ENCODE peak calls at places on chromosomes 12 and 14, in four cellular contexts. F is fibroblast of lung, O is colonic mucosa, K is right atrium auricular region. R is an unnamed sample.

GRCh38 chr12:9347328-9348127 is 139.3 kb upstream of the PZP start:
- DNase-seq in K (no peak), O (no peak), F (peak; percentile 71), R (peak; percentile 98)

GRCh38 chr14:66724996-66725395 is 217.0 kb downstream of the GPHN start:
- DNase-seq in K (no peak), F (no peak), O (no peak), R (no peak)

GRCh38 chr12:62259993-62260732 is at the start of gene USP15:
- DNase-seq in K (peak; percentile 94), F (peak; percentile 98), O (peak; percentile 95), R (peak; percentile 78)

GRCh38 chr12:54984602-54985376 is at the start of gene TESPA1:
- DNase-seq in F (no peak), O (peak; percentile 59), K (peak; percentile 60), R (no peak)

GRCh38 chr14:64729386-64730060 is 25.3 kb downstream of the PLEKHG3 start:
- DNase-seq in K (no peak), O (no peak), F (no peak), R (no peak)

GRCh38 chr14:74368026-74368425 is 19.8 kb downstream of the VRTN start:
- DNase-seq in O (no peak), F (no peak), K (no peak), R (no peak)

GRCh38 chr14:50340945-50341344 is 28.8 kb downstream of the DMAC2L start:
- DNase-seq in F (no peak), K (no peak), O (no peak), R (no peak)

GRCh38 chr12:116954700-116955381 is 44.1 kb downstream of the FBXW8 start:
- DNase-seq in K (no peak), F (peak; percentile 26), O (no peak), R (no peak)

GRCh38 chr12:3885179-3886094 is 12.2 kb upstream of the PARP11 start:
- DNase-seq in F (peak; percentile 77), K (no peak), O (peak; percentile 29), R (peak; percentile 33)

GRCh38 chr14:106276326-106277267 is 750.2 kb downstream of the TMEM121 start:
- DNase-seq in O (no peak), F (no peak), K (no peak), R (no peak)

GRCh38 chr12:114697741-114698565 is 14.0 kb upstream of the TBX3 start:
- DNase-seq in O (no peak), K (no peak), F (peak; percentile 68), R (no peak)

GRCh38 chr14:23301288-23301968 is 1.2 kb downstream of the PPP1R3E start:
- DNase-seq in F (peak; percentile 98), O (peak; percentile 96), K (peak; percentile 98), R (peak; percentile 92)

GRCh38 chr12:5295151-5295550 is 136.8 kb upstream of the NTF3 start:
- DNase-seq in K (no peak), F (no peak), O (no peak), R (peak; percentile 61)

GRCh38 chr14:79412822-79413221 is 798.5 kb downstream of the DIO2 start:
- DNase-seq in O (no peak), F (no peak), K (no peak), R (no peak)

GRCh38 chr14:104694475-104694950 is 5.1 kb downstream of the INF2 start:
- DNase-seq in O (no peak), F (no peak), K (no peak), R (no peak)

GRCh38 chr12:88553941-88554658 is 26.2 kb downstream of the KITLG start:
- DNase-seq in F (peak; percentile 90), K (no peak), O (no peak), R (peak; percentile 73)

GRCh38 chr12:41923351-41923750 is 221.3 kb downstream of the GXYLT1 start:
- DNase-seq in O (no peak), K (no peak), F (no peak), R (no peak)

GRCh38 chr12:68440068-68440581 is 108.0 kb upstream of the MDM1 start:
- DNase-seq in K (no peak), F (peak; percentile 24), O (no peak), R (peak; percentile 76)

GRCh38 chr12:67070307-67070600 is 198.9 kb upstream of the CAND1 start:
- DNase-seq in K (no peak), O (no peak), F (no peak), R (no peak)
- H3K4me3 ChIP-seq in K (no peak overlapping the region), O (no peak overlapping the region), F (no peak overlapping the region), R (peak overlapping the region; percentile 58)

GRCh38 chr12:121992059-121992879 is 29.4 kb upstream of the BCL7A start:
- DNase-seq in O (no peak), F (peak; percentile 95), K (no peak), R (peak; percentile 100)

GRCh38 chr12:122001379-122002209 is 20.1 kb upstream of the BCL7A start:
- DNase-seq in F (no peak), O (no peak), K (no peak), R (peak; percentile 99)

GRCh38 chr12:121996945-121997612 is 24.6 kb upstream of the BCL7A start:
- DNase-seq in O (no peak), K (no peak), F (no peak), R (peak; percentile 68)

GRCh38 chr12:121990692-121991603 is 30.7 kb upstream of the BCL7A start:
- DNase-seq in O (no peak), K (no peak), F (peak; percentile 43), R (peak; percentile 19)

DNA sequence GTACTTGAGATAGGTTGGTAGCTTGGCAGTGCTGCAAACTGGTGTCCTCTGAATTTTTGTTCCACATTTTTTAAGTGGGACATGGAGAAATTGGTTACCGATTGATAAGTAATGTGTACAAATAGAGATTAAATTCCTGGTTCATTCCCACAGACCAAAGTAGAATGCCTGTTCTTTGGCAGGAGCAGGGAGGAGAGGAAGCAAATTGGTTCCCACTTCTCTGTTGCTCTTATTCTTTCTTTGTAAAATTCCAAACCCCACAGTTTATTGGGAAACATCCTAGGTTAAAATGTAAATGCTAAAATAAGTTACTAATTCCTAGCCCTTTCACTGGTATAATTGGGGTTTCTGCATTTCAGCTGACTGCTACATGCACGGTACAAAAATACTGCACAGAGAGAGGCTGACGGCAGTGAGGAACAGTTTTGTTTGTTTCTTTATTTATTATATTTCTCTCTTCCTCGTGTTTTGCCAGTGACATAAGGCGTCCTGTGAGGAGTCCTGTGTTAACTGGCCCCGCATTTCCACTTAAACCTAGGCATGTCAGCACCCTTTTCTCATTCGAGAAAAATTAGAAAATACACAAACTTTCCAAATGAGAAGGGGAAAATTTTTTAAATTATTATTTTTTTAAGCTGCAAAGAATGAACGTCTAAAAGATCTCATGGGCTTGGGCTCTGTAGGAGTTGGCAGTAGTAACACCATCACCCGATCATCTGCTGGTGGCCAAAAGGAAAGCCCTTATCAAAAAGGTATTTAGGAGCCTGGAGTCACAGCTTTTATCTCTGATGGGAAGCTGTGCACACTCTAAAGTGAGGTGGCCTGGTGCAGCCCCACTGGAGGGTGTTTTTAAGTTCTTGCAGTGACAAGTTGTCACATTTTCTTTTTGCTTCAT is 25.4 kb upstream of the BCL7A start:
- DNase-seq in K (no peak), F (no peak), O (no peak), R (peak; percentile 21)
- H3K36me3 ChIP-seq in K (no peaks in the 10 kb centered on the region), F (no peaks in the 10 kb centered on the region), O (no peaks in the 10 kb centered on the region), R (peaks cover 1% of the 10 kb centered on the region)

DNA sequence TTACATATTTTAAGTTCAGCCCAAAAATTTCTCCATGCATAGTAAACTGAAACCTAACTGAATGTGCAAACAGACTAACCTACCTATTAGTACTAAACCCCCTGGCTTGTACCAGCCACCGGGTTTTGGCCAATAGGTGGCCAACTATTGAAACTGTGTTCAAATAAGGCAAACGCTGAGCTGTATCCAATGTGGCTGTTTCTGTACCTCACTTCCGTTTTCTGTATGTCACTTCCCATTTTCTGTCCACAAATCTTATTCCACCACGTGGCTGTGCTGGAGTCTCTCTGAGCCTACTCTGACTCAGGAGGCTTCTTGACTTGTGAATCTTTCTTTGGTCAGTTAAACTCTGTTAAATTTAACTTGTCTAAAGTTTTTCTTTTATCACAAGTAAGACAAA is 6.0 kb upstream of the FBXO34 start:
- DNase-seq in O (no peak), F (no peak), K (no peak), R (no peak)
- TF ChIP-seq CTCF in O (no peak), F (no peak), K (no peak), R (no peak)

GRCh38 chr12:124673881-124674617 is 106.6 kb upstream of the NCOR2 start:
- DNase-seq in K (no peak), F (no peak), O (no peak), R (peak; percentile 51)

GRCh38 chr12:124677552-124678356 is 110.3 kb upstream of the NCOR2 start:
- DNase-seq in K (no peak), O (no peak), F (no peak), R (no peak)

GRCh38 chr12:124674937-124675336 is 107.5 kb upstream of the NCOR2 start:
- DNase-seq in F (no peak), K (no peak), O (no peak), R (no peak)

GRCh38 chr12:124676725-124677462 is 109.5 kb upstream of the NCOR2 start:
- DNase-seq in O (no peak), K (no peak), F (no peak), R (no peak)

DNA sequence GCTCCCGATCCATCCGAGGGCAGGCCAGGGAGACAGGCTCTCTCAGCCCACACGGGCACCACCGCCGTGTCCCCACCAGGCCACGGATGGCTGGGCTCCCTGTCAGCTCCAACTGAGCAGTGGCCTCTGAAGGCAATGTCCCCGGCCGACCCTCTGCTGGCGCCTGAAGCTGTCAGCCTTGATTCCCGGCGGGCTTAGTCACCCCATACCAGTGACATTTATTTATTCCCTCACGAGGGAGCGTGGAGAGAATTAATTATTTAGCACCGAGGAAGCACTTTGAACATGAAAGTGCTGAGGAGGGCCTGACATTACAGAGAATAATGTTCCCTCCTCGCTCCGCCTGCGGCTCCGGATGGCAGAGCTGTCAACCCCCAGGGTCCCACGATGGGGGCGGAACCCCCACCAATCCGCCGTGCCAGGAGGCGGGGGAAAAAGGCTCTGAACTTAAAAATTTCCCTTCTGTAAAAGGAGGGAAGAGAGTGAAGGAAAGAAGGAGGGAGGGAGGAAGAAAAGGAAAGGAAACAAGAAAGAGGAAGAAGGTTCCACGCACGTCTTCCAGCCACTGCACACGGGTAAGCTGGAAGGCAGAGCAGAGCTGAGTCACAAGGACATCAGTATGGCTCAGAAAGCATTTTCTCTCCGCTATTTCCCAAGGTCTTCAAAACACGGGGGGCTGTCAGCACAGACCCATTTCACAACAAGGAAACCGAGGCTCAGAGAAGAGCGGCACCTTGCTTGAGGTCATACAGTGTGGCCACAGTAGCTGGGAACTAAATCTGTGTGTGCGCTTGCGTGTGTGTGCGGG is 108.7 kb upstream of the NCOR2 start:
- DNase-seq in F (peak; percentile 63), K (no peak), O (no peak), R (no peak)
- H3K4me3 ChIP-seq in F (no peak overlapping the region), K (no peak overlapping the region), O (no peak overlapping the region), R (no peak overlapping the region)

GRCh38 chr12:125015680-125016310 is 22.4 kb downstream of the BRI3BP start:
- DNase-seq in F (no peak), K (no peak), O (no peak), R (no peak)

GRCh38 chr12:125017801-125018200 is 24.4 kb downstream of the BRI3BP start:
- DNase-seq in F (no peak), O (no peak), K (no peak), R (no peak)

GRCh38 chr12:125021096-125021495 is 27.7 kb downstream of the BRI3BP start:
- DNase-seq in K (no peak), O (no peak), F (no peak), R (no peak)

GRCh38 chr12:125021771-125022170 is 28.3 kb downstream of the BRI3BP start:
- DNase-seq in K (no peak), F (no peak), O (no peak), R (no peak)

GRCh38 chr12:125018356-125018755 is 24.9 kb downstream of the BRI3BP start:
- DNase-seq in O (no peak), F (no peak), K (no peak), R (no peak)
- H3K36me3 ChIP-seq in O (no peaks in the 10 kb centered on the region), F (no peaks in the 10 kb centered on the region), K (no peaks in the 10 kb centered on the region), R (peaks cover 5% of the 10 kb centered on the region)

R was measured in bronchial epithelial cell.